ENCODE peak calls at places on chromosome 3, in eight cellular contexts. C, R, T, P, W, X, F and M are unnamed samples.

GRCh38 chr3:114293846-114294245 is at the start of gene TIGIT:
- DNase-seq in F (no peak), T (no peak), P (no peak), C (no peak), W (no peak), R (no peak), X (no peak), M (no peak)

GRCh38 chr3:196650740-196651311 is 11.3 kb downstream of the NRROS start:
- DNase-seq in F (no peak), C (no peak), W (peak; percentile 90), P (no peak), X (peak; percentile 33), T (no peak), R (no peak), M (no peak)

GRCh38 chr3:177182352-177182751 is 14.9 kb downstream of the TBL1XR1 start:
- DNase-seq in W (no peak), C (no peak), P (no peak), X (no peak), R (no peak), T (no peak), F (no peak), M (no peak)

GRCh38 chr3:194220776-194221735 is 85.1 kb downstream of the HES1 start:
- DNase-seq in X (no peak), T (no peak), P (no peak), W (no peak), C (no peak), F (no peak), R (no peak), M (no peak)

GRCh38 chr3:170081079-170081741 is 43.4 kb downstream of the GPR160 start:
- DNase-seq in F (no peak), C (no peak), P (no peak), R (no peak), T (no peak), X (no peak), W (no peak), M (no peak)

GRCh38 chr3:156919818-156920217 is 93.7 kb downstream of the LEKR1 start:
- DNase-seq in F (no peak), C (no peak), T (no peak), R (no peak), X (no peak), W (no peak), P (no peak), M (no peak)

GRCh38 chr3:115827494-115827893 is 204.2 kb downstream of the GAP43 start:
- DNase-seq in F (no peak), R (no peak), P (no peak), X (no peak), C (no peak), W (no peak), T (no peak), M (no peak)

GRCh38 chr3:48430359-48431101 is 644 bp upstream of the PLXNB1 start:
- DNase-seq in F (no peak), C (peak; percentile 29), T (no peak), X (no peak), R (no peak), W (no peak), P (no peak), M (no peak)

GRCh38 chr3:123110953-123111615 is 44.3 kb downstream of the PDIA5 start:
- DNase-seq in R (no peak), P (no peak), T (no peak), C (no peak), X (no peak), F (no peak), W (no peak), M (no peak)

GRCh38 chr3:150020527-150020926 is 49.8 kb upstream of the PFN2 start:
- DNase-seq in F (no peak), X (no peak), W (no peak), T (no peak), R (no peak), P (no peak), C (no peak), M (no peak)

GRCh38 chr3:48155122-48155521 is 33.1 kb downstream of the CDC25A start:
- DNase-seq in C (no peak), X (no peak), F (no peak), P (no peak), T (no peak), R (no peak), W (no peak), M (no peak)

GRCh38 chr3:181913254-181913653 is 201.5 kb downstream of the SOX2 start:
- DNase-seq in P (no peak), F (no peak), C (no peak), T (no peak), X (no peak), W (no peak), R (no peak), M (no peak)

GRCh38 chr3:3998140-3998977 is 199.1 kb downstream of the LRRN1 start:
- DNase-seq in C (no peak), P (peak; percentile 23), X (no peak), T (peak; percentile 60), R (no peak), F (peak; percentile 53), W (peak; percentile 16), M (no peak)

GRCh38 chr3:143974181-143974876 is 2.7 kb downstream of the DIPK2A start:
- DNase-seq in X (no peak), C (no peak), T (no peak), P (no peak), F (no peak), R (no peak), W (no peak), M (no peak)

GRCh38 chr3:38314767-38315487 is 31.7 kb upstream of the XYLB start:
- DNase-seq in X (no peak), C (no peak), P (no peak), T (peak; percentile 41), W (no peak), R (no peak), F (no peak), M (no peak)

GRCh38 chr3:27451261-27451660 is 32.9 kb downstream of the SLC4A7 start:
- DNase-seq in P (no peak), C (no peak), W (no peak), T (no peak), F (no peak), X (no peak), R (no peak), M (no peak)

GRCh38 chr3:126773167-126773566 is 69.1 kb downstream of the CHCHD6 start:
- DNase-seq in R (no peak), F (no peak), C (no peak), W (no peak), T (no peak), X (no peak), P (no peak), M (no peak)

GRCh38 chr3:108242776-108243175 is 20.6 kb upstream of the IFT57 start:
- DNase-seq in X (no peak), F (no peak), T (no peak), C (no peak), P (no peak), W (no peak), R (no peak), M (no peak)

GRCh38 chr3:57556459-57557087 is 499 bp downstream of the PDE12 start:
- DNase-seq in P (peak; percentile 33), X (no peak), F (no peak), C (peak; percentile 50), T (peak; percentile 60), R (peak; percentile 18), W (peak; percentile 19), M (peak; percentile 21)

GRCh38 chr3:129486057-129487035 is 42.1 kb upstream of the RHO start:
- DNase-seq in P (no peak), C (no peak), W (no peak), F (no peak), T (no peak), X (no peak), R (no peak), M (no peak)

GRCh38 chr3:31654998-31655397 is 122.3 kb downstream of the STT3B start:
- DNase-seq in F (no peak), X (no peak), T (no peak), P (no peak), W (no peak), R (no peak), C (no peak), M (no peak)
- H3K9me3 ChIP-seq in F (peaks cover 6% of the 10 kb centered on the region), X (peaks cover 51% of the 10 kb centered on the region), T (peaks cover 16% of the 10 kb centered on the region), P (no peaks in the 10 kb centered on the region), W (peaks cover 11% of the 10 kb centered on the region), R (peaks cover 92% of the 10 kb centered on the region), C (no peaks in the 10 kb centered on the region), M (peaks cover 29% of the 10 kb centered on the region)

DNA sequence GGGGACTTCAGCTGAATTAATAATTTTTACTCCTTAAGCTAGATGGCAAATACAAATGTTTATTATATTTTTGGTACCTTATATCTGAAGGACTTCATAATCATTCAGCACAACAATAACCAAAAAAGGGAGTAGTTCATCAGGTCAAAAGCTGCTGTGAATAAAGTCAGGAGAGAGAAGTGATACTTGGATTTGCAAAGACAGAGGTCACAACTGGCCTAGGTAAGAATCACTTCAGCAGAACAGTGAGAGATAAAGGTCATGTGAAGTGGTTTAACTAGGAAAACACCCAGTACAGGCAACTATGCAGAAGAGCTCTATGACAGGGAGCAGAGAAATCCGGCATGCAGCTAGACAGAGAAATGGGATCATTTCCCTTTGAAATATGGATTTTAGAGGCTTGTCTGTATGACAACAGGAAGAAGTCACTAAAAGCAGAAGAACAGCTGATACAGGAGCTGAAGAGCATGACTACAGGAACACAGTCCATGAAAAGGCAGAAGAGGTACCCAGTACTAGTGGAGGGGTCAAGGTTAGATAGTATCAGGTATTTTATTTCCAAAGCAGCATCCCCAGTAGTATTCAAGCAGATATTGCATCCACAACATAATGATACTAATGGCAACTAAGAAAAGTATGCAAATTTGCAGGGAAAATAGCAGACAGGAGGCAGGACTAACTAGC is 25.7 kb downstream of the ZMAT3 start:
- DNase-seq in W (no peak), T (no peak), C (no peak), R (no peak), F (no peak), P (no peak), X (no peak), M (no peak)
- H3K9me3 ChIP-seq in W (no peaks in the 10 kb centered on the region), T (no peaks in the 10 kb centered on the region), C (no peaks in the 10 kb centered on the region), R (no peaks in the 10 kb centered on the region), F (no peaks in the 10 kb centered on the region), P (no peaks in the 10 kb centered on the region), X (no peaks in the 10 kb centered on the region), M (no peaks in the 10 kb centered on the region)

DNA sequence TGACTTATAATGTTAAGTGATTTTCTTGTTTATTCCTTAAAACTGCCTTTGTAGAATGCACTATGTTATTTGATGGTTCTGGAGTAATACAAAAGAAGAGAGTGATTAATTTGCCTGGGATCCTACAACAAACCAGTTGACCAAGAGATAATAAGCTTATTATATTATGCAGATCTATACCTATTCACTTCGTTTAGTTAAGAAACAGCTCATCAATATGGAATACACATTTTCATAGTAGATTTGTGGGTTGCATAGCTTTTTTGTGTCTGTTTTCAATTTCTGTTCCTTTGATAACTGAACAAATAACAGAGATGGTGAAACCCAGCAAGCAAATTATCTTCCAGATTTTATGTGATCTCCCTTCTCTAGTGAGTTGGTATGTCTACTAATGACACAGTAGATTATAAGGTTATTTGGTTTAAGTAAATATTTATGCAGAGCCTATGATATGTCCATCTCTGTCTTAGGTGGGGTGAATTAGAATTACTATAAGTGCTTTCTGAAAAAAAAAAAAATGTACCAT is 443.3 kb upstream of the TPRG1 start:
- DNase-seq in X (no peak), R (no peak), F (no peak), W (no peak), C (no peak), T (no peak), P (no peak), M (no peak)
- H3K9me3 ChIP-seq in X (no peaks in the 10 kb centered on the region), R (no peaks in the 10 kb centered on the region), F (no peaks in the 10 kb centered on the region), W (no peaks in the 10 kb centered on the region), C (no peaks in the 10 kb centered on the region), T (no peaks in the 10 kb centered on the region), P (no peaks in the 10 kb centered on the region), M (no peaks in the 10 kb centered on the region)

DNA sequence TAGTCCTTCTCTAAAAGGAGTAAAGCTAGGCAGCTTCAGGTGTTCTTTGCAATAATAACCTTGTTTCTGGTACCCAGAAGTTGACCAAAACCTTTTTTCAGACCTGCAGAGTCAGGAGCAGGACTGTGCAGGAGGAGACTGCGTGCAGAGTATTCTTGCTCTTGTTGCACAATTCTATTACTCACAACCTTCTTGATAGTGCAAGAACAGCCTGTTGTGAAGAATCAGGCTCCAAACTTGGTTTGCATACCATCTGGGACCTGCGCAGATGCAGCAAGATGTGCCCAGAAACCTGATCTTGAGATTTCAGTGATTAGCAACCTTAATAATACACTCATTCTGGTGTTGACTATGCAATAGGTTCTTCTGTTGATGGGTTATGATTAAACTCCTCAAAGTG is 111.9 kb downstream of the ATG7 start:
- DNase-seq in C (no peak), X (no peak), T (no peak), W (no peak), R (no peak), P (no peak), F (no peak), M (no peak)
- H3K9me3 ChIP-seq in C (no peaks in the 10 kb centered on the region), X (no peaks in the 10 kb centered on the region), T (no peaks in the 10 kb centered on the region), W (no peaks in the 10 kb centered on the region), R (no peaks in the 10 kb centered on the region), P (no peaks in the 10 kb centered on the region), F (no peaks in the 10 kb centered on the region), M (no peaks in the 10 kb centered on the region)